ENCODE peak calls at places on chromosomes 11 and 22, in eight cellular contexts. One of them, this sample, is unnamed. For H3K9me3, the result is how much of the 10 kb centered on the place peaks cover.

GRCh38 chr11:118108513-118108912 is 21.8 kb upstream of the SMIM35 start:
- DNase-seq in suprapubic skin: no peak
- DNase-seq in keratinocyte: no peak
- DNase-seq in CD4-positive, alpha-beta T cell: no peak
- DNase-seq in uterus: no peak
- DNase-seq in GM23248: no peak
- DNase-seq in right lobe of liver: no peak
- DNase-seq in fibroblast of lung: no peak
- DNase-seq in this sample: no peak

GRCh38 chr22:37212174-37212906 is at the start of gene SSTR3:
- DNase-seq in suprapubic skin: no peak
- DNase-seq in keratinocyte: no peak
- DNase-seq in CD4-positive, alpha-beta T cell: no peak
- DNase-seq in uterus: peak
- DNase-seq in GM23248: peak
- DNase-seq in right lobe of liver: no peak
- DNase-seq in fibroblast of lung: peak
- DNase-seq in this sample: no peak

GRCh38 chr11:45336136-45336535 is 50.0 kb upstream of the SYT13 start:
- DNase-seq in suprapubic skin: no peak
- DNase-seq in keratinocyte: no peak
- DNase-seq in CD4-positive, alpha-beta T cell: no peak
- DNase-seq in uterus: no peak
- DNase-seq in GM23248: no peak
- DNase-seq in right lobe of liver: no peak
- DNase-seq in fibroblast of lung: no peak
- DNase-seq in this sample: no peak

GRCh38 chr22:21020802-21021429 is 6.0 kb downstream of the P2RX6 start:
- DNase-seq in suprapubic skin: no peak
- DNase-seq in keratinocyte: no peak
- DNase-seq in CD4-positive, alpha-beta T cell: no peak
- DNase-seq in uterus: no peak
- DNase-seq in GM23248: peak
- DNase-seq in right lobe of liver: no peak
- DNase-seq in fibroblast of lung: no peak
- DNase-seq in this sample: no peak

GRCh38 chr11:44740967-44741366 is 14.2 kb downstream of the TSPAN18 start:
- DNase-seq in suprapubic skin: no peak
- DNase-seq in keratinocyte: no peak
- DNase-seq in CD4-positive, alpha-beta T cell: no peak
- DNase-seq in uterus: no peak
- DNase-seq in GM23248: no peak
- DNase-seq in right lobe of liver: no peak
- DNase-seq in fibroblast of lung: no peak
- DNase-seq in this sample: no peak

GRCh38 chr22:36220457-36220921 is 18.8 kb downstream of the APOL2 start:
- DNase-seq in suprapubic skin: no peak
- DNase-seq in keratinocyte: no peak
- DNase-seq in CD4-positive, alpha-beta T cell: no peak
- DNase-seq in uterus: peak
- DNase-seq in GM23248: peak
- DNase-seq in right lobe of liver: no peak
- DNase-seq in fibroblast of lung: peak
- DNase-seq in this sample: no peak

GRCh38 chr22:16974298-16975084 is 33.5 kb downstream of the GAB4 start:
- DNase-seq in suprapubic skin: no peak
- DNase-seq in keratinocyte: no peak
- DNase-seq in CD4-positive, alpha-beta T cell: no peak
- DNase-seq in uterus: no peak
- DNase-seq in GM23248: no peak
- DNase-seq in right lobe of liver: peak
- DNase-seq in fibroblast of lung: no peak
- DNase-seq in this sample: no peak

GRCh38 chr11:109870313-109870712 is 222.9 kb upstream of the ZC3H12C start:
- DNase-seq in suprapubic skin: no peak
- DNase-seq in keratinocyte: no peak
- DNase-seq in CD4-positive, alpha-beta T cell: no peak
- DNase-seq in uterus: no peak
- DNase-seq in GM23248: no peak
- DNase-seq in right lobe of liver: no peak
- DNase-seq in fibroblast of lung: no peak
- DNase-seq in this sample: no peak

GRCh38 chr11:3074912-3075589 is 17.8 kb upstream of the CARS1 start:
- DNase-seq in suprapubic skin: no peak
- DNase-seq in keratinocyte: no peak
- DNase-seq in CD4-positive, alpha-beta T cell: no peak
- DNase-seq in uterus: no peak
- DNase-seq in GM23248: no peak
- DNase-seq in right lobe of liver: no peak
- DNase-seq in fibroblast of lung: no peak
- DNase-seq in this sample: no peak

GRCh38 chr11:128493570-128493965 is 93.8 kb downstream of the ETS1 start:
- DNase-seq in suprapubic skin: no peak
- DNase-seq in keratinocyte: no peak
- DNase-seq in CD4-positive, alpha-beta T cell: no peak
- DNase-seq in uterus: no peak
- DNase-seq in GM23248: peak
- DNase-seq in right lobe of liver: no peak
- DNase-seq in fibroblast of lung: no peak
- DNase-seq in this sample: no peak

GRCh38 chr11:130448416-130449068 is at the start of gene ADAMTS15:
- DNase-seq in suprapubic skin: peak
- DNase-seq in keratinocyte: no peak
- DNase-seq in CD4-positive, alpha-beta T cell: no peak
- DNase-seq in uterus: peak
- DNase-seq in GM23248: peak
- DNase-seq in right lobe of liver: no peak
- DNase-seq in fibroblast of lung: peak
- DNase-seq in this sample: no peak

GRCh38 chr11:67293090-67293489 is 4.0 kb downstream of the ANKRD13D start:
- DNase-seq in suprapubic skin: no peak
- DNase-seq in keratinocyte: peak
- DNase-seq in CD4-positive, alpha-beta T cell: no peak
- DNase-seq in uterus: no peak
- DNase-seq in GM23248: peak
- DNase-seq in right lobe of liver: no peak
- DNase-seq in fibroblast of lung: peak
- DNase-seq in this sample: no peak

GRCh38 chr11:61602775-61603569 is 22.1 kb upstream of the SYT7 start:
- DNase-seq in suprapubic skin: peak
- DNase-seq in keratinocyte: peak
- DNase-seq in CD4-positive, alpha-beta T cell: no peak
- DNase-seq in uterus: peak
- DNase-seq in GM23248: peak
- DNase-seq in right lobe of liver: no peak
- DNase-seq in fibroblast of lung: peak
- DNase-seq in this sample: no peak

GRCh38 chr11:795638-796564 is 2.2 kb downstream of the SLC25A22 start:
- DNase-seq in suprapubic skin: no peak
- DNase-seq in keratinocyte: no peak
- DNase-seq in CD4-positive, alpha-beta T cell: peak
- DNase-seq in uterus: peak
- DNase-seq in GM23248: peak
- DNase-seq in right lobe of liver: peak
- DNase-seq in fibroblast of lung: peak
- DNase-seq in this sample: peak

GRCh38 chr22:32318361-32318760 is 39.3 kb upstream of the RFPL3 start:
- DNase-seq in suprapubic skin: no peak
- DNase-seq in keratinocyte: no peak
- DNase-seq in CD4-positive, alpha-beta T cell: no peak
- DNase-seq in uterus: no peak
- DNase-seq in GM23248: no peak
- DNase-seq in right lobe of liver: peak
- DNase-seq in fibroblast of lung: no peak
- DNase-seq in this sample: no peak

GRCh38 chr11:123760894-123761293 is 6.6 kb upstream of the OR6X1 start:
- DNase-seq in suprapubic skin: no peak
- DNase-seq in keratinocyte: no peak
- DNase-seq in CD4-positive, alpha-beta T cell: no peak
- DNase-seq in uterus: no peak
- DNase-seq in GM23248: no peak
- DNase-seq in right lobe of liver: no peak
- DNase-seq in fibroblast of lung: no peak
- DNase-seq in this sample: no peak

GRCh38 chr11:92707173-92707619 is 262.3 kb upstream of the MTNR1B start:
- DNase-seq in suprapubic skin: no peak
- DNase-seq in keratinocyte: peak
- DNase-seq in CD4-positive, alpha-beta T cell: no peak
- DNase-seq in uterus: no peak
- DNase-seq in GM23248: no peak
- DNase-seq in right lobe of liver: no peak
- DNase-seq in fibroblast of lung: no peak
- DNase-seq in this sample: no peak

GRCh38 chr11:35735903-35736302 is 73.3 kb downstream of the TRIM44 start:
- DNase-seq in suprapubic skin: no peak
- DNase-seq in keratinocyte: no peak
- DNase-seq in CD4-positive, alpha-beta T cell: no peak
- DNase-seq in uterus: no peak
- DNase-seq in GM23248: no peak
- DNase-seq in right lobe of liver: no peak
- DNase-seq in fibroblast of lung: no peak
- DNase-seq in this sample: no peak

GRCh38 chr11:6619021-6619745 is at the start of gene TPP1:
- DNase-seq in suprapubic skin: peak
- DNase-seq in keratinocyte: peak
- DNase-seq in CD4-positive, alpha-beta T cell: peak
- DNase-seq in uterus: peak
- DNase-seq in GM23248: peak
- DNase-seq in right lobe of liver: peak
- DNase-seq in fibroblast of lung: peak
- DNase-seq in this sample: peak

DNA sequence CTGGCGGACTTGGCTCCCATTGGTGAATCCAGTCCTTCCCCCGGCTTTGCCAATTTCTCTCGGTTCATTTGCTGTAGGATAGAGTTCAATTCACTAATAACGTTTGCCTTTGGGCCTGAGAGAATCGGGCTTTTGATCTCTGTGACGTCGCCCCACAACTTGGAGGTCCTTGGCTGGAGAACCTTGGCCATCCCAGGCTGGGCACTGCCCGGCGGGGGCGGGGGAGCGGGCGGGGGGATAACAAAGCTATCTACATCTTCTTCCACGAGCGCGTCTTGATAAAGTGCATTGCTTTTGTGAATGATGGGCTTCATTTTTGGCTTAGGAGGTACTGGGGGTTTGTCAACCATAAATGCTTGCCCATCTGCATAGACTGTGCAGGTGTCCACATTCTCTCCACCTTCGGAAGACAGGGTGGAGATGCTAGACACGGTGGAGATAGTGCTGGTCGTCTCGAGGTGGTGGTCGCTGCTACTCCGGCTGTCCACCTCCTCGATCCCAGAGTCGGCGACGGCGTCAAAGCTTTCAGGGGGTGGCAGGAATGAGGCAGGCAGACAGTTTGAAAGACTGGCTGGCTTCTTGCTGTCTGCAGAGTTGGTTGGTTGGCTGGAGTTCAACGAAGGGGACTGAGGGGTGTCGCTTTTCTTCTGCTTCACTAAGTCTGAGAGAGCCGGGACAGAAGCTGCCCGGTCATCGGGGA is 87.1 kb downstream of the CTTN start:
- DNase-seq in suprapubic skin: no peak
- DNase-seq in keratinocyte: no peak
- DNase-seq in CD4-positive, alpha-beta T cell: no peak
- DNase-seq in uterus: no peak
- DNase-seq in GM23248: no peak
- DNase-seq in right lobe of liver: no peak
- DNase-seq in fibroblast of lung: no peak
- DNase-seq in this sample: no peak
- H3K9me3 ChIP-seq in suprapubic skin: under half
- H3K9me3 ChIP-seq in keratinocyte: under half
- H3K9me3 ChIP-seq in CD4-positive, alpha-beta T cell: under half
- H3K9me3 ChIP-seq in uterus: under half
- H3K9me3 ChIP-seq in GM23248: under half
- H3K9me3 ChIP-seq in right lobe of liver: under half
- H3K9me3 ChIP-seq in fibroblast of lung: under half
- H3K9me3 ChIP-seq in this sample: under half

GRCh38 chr22:48743601-48744282 is 1083.9 kb downstream of the BRD1 start:
- DNase-seq in suprapubic skin: no peak
- DNase-seq in keratinocyte: no peak
- DNase-seq in CD4-positive, alpha-beta T cell: no peak
- DNase-seq in uterus: no peak
- DNase-seq in GM23248: no peak
- DNase-seq in right lobe of liver: peak
- DNase-seq in fibroblast of lung: no peak
- DNase-seq in this sample: no peak
- H3K9me3 ChIP-seq in suprapubic skin: under half
- H3K9me3 ChIP-seq in keratinocyte: under half
- H3K9me3 ChIP-seq in CD4-positive, alpha-beta T cell: under half
- H3K9me3 ChIP-seq in uterus: under half
- H3K9me3 ChIP-seq in GM23248: under half
- H3K9me3 ChIP-seq in right lobe of liver: under half
- H3K9me3 ChIP-seq in fibroblast of lung: under half
- H3K9me3 ChIP-seq in this sample: under half

GRCh38 chr22:47434336-47435203 is 672.1 kb downstream of the TBC1D22A start:
- DNase-seq in suprapubic skin: no peak
- DNase-seq in keratinocyte: no peak
- DNase-seq in CD4-positive, alpha-beta T cell: no peak
- DNase-seq in uterus: no peak
- DNase-seq in GM23248: no peak
- DNase-seq in right lobe of liver: no peak
- DNase-seq in fibroblast of lung: no peak
- DNase-seq in this sample: no peak

GRCh38 chr22:47432683-47433082 is 670.2 kb downstream of the TBC1D22A start:
- DNase-seq in suprapubic skin: no peak
- DNase-seq in keratinocyte: no peak
- DNase-seq in CD4-positive, alpha-beta T cell: no peak
- DNase-seq in uterus: no peak
- DNase-seq in GM23248: no peak
- DNase-seq in right lobe of liver: no peak
- DNase-seq in fibroblast of lung: no peak
- DNase-seq in this sample: no peak

GRCh38 chr22:47435826-47436225 is 673.4 kb downstream of the TBC1D22A start:
- DNase-seq in suprapubic skin: no peak
- DNase-seq in keratinocyte: no peak
- DNase-seq in CD4-positive, alpha-beta T cell: no peak
- DNase-seq in uterus: no peak
- DNase-seq in GM23248: no peak
- DNase-seq in right lobe of liver: no peak
- DNase-seq in fibroblast of lung: no peak
- DNase-seq in this sample: no peak

GRCh38 chr22:47435204-47435487 is 672.7 kb downstream of the TBC1D22A start:
- DNase-seq in suprapubic skin: no peak
- DNase-seq in keratinocyte: no peak
- DNase-seq in CD4-positive, alpha-beta T cell: no peak
- DNase-seq in uterus: no peak
- DNase-seq in GM23248: no peak
- DNase-seq in right lobe of liver: no peak
- DNase-seq in fibroblast of lung: no peak
- DNase-seq in this sample: no peak

GRCh38 chr22:47433627-47434026 is 671.2 kb downstream of the TBC1D22A start:
- DNase-seq in suprapubic skin: no peak
- DNase-seq in keratinocyte: no peak
- DNase-seq in CD4-positive, alpha-beta T cell: no peak
- DNase-seq in uterus: no peak
- DNase-seq in GM23248: no peak
- DNase-seq in right lobe of liver: no peak
- DNase-seq in fibroblast of lung: no peak
- DNase-seq in this sample: no peak
- H3K9me3 ChIP-seq in suprapubic skin: under half
- H3K9me3 ChIP-seq in keratinocyte: under half
- H3K9me3 ChIP-seq in CD4-positive, alpha-beta T cell: under half
- H3K9me3 ChIP-seq in uterus: under half
- H3K9me3 ChIP-seq in GM23248: under half
- H3K9me3 ChIP-seq in right lobe of liver: under half
- H3K9me3 ChIP-seq in fibroblast of lung: under half
- H3K9me3 ChIP-seq in this sample: under half

GRCh38 chr11:69141742-69142141 is 14.0 kb upstream of the SMIM38 start:
- DNase-seq in suprapubic skin: no peak
- DNase-seq in keratinocyte: no peak
- DNase-seq in CD4-positive, alpha-beta T cell: no peak
- DNase-seq in uterus: no peak
- DNase-seq in GM23248: no peak
- DNase-seq in right lobe of liver: no peak
- DNase-seq in fibroblast of lung: no peak
- DNase-seq in this sample: no peak
- H3K9me3 ChIP-seq in suprapubic skin: under half
- H3K9me3 ChIP-seq in keratinocyte: under half
- H3K9me3 ChIP-seq in CD4-positive, alpha-beta T cell: under half
- H3K9me3 ChIP-seq in uterus: under half
- H3K9me3 ChIP-seq in GM23248: under half
- H3K9me3 ChIP-seq in right lobe of liver: under half
- H3K9me3 ChIP-seq in fibroblast of lung: under half
- H3K9me3 ChIP-seq in this sample: under half